ENCODE peak calls at places on chromosomes 16 and 17, in six cellular contexts. K, D, X, J, G and R are unnamed samples.

GRCh38 chr17:12256380-12256995 is 235.8 kb downstream of the MAP2K4 start:
- DNase-seq in D (peak), G (no peak), X (no peak), J (peak), K (peak), R (peak)

GRCh38 chr16:83744521-83744981 is 63.2 kb upstream of the HSBP1 start:
- DNase-seq in X (no peak), K (no peak), J (no peak), D (no peak), G (no peak), R (no peak)

GRCh38 chr17:72615627-72615991 is 476.9 kb downstream of the SLC39A11 start:
- DNase-seq in J (no peak), X (no peak), K (no peak), D (no peak), G (no peak), R (no peak)

GRCh38 chr16:86117756-86118155 is 218.8 kb downstream of the IRF8 start:
- DNase-seq in X (no peak), G (no peak), J (no peak), D (no peak), K (no peak), R (no peak)

GRCh38 chr17:41595585-41595984 is 8.9 kb upstream of the KRT14 start:
- DNase-seq in X (no peak), G (no peak), K (no peak), D (no peak), J (no peak), R (no peak)

GRCh38 chr16:76474048-76474447 is 196.8 kb downstream of the CNTNAP4 start:
- DNase-seq in G (no peak), D (no peak), J (no peak), K (no peak), X (no peak), R (no peak)

GRCh38 chr17:59756236-59756818 is 48.9 kb downstream of the VMP1 start:
- DNase-seq in K (no peak), X (no peak), G (no peak), J (no peak), D (peak), R (no peak)

GRCh38 chr17:8072727-8073461 is 14.6 kb downstream of the ALOX12B start:
- DNase-seq in J (no peak), D (no peak), K (no peak), G (peak), X (no peak), R (no peak)

GRCh38 chr17:36705651-36706436 is 104.5 kb downstream of the MRM1 start:
- DNase-seq in X (peak), G (peak), D (peak), J (peak), K (peak), R (no peak)

GRCh38 chr16:12541672-12542071 is 262.0 kb downstream of the CPPED1 start:
- DNase-seq in X (no peak), J (no peak), G (no peak), K (no peak), D (no peak), R (no peak)

GRCh38 chr16:30948956-30949654 is at the start of gene ORAI3:
- DNase-seq in G (no peak), K (peak), X (peak), D (peak), J (peak), R (peak)

GRCh38 chr17:4480929-4481898 is 17.5 kb upstream of the SPNS2 start:
- DNase-seq in J (peak), K (no peak), X (no peak), G (no peak), D (no peak), R (no peak)

GRCh38 chr16:30972872-30973271 is 12.1 kb upstream of the HSD3B7 start:
- DNase-seq in X (no peak), K (no peak), D (no peak), J (no peak), G (no peak), R (no peak)

GRCh38 chr17:50871369-50871768 is 5.2 kb upstream of the TOB1 start:
- DNase-seq in G (no peak), K (no peak), D (no peak), X (no peak), J (peak), R (no peak)

GRCh38 chr17:36972186-36972686 is 23.5 kb downstream of the AATF start:
- DNase-seq in J (no peak), K (no peak), D (no peak), G (no peak), X (no peak), R (no peak)

GRCh38 chr17:43367588-43368242 is 31.1 kb upstream of the ARL4D start:
- DNase-seq in D (peak), J (peak), G (no peak), X (no peak), K (peak), R (peak)

GRCh38 chr16:12229759-12230594 is 253.4 kb downstream of the SNX29 start:
- DNase-seq in K (no peak), X (no peak), G (no peak), D (no peak), J (no peak), R (no peak)

GRCh38 chr16:14364386-14365199 is 265.5 kb downstream of the PARN start:
- DNase-seq in J (no peak), K (no peak), G (no peak), X (no peak), D (peak), R (no peak)

GRCh38 chr17:75268931-75269330 is 2.1 kb downstream of the MIF4GD start:
- DNase-seq in X (no peak), J (no peak), K (no peak), G (no peak), D (no peak), R (no peak)

GRCh38 chr16:66660422-66661209 is 35.9 kb downstream of the CMTM4 start:
- DNase-seq in J (no peak), X (no peak), K (peak), G (no peak), D (peak), R (no peak)
- TF ChIP-seq CTCF in J (no peak), X (no peak), K (peak), G (no peak), D (peak), R (no peak)

GRCh38 chr16:67406111-67406593 is 10.1 kb downstream of the ZDHHC1 start:
- DNase-seq in K (no peak), J (no peak), X (no peak), D (no peak), G (no peak), R (no peak)

GRCh38 chr16:67407788-67408452 is 8.4 kb downstream of the ZDHHC1 start:
- DNase-seq in K (no peak), X (no peak), J (no peak), G (no peak), D (no peak), R (no peak)

GRCh38 chr16:67405336-67405735 is 10.9 kb downstream of the ZDHHC1 start:
- DNase-seq in X (no peak), J (no peak), G (no peak), K (no peak), D (no peak), R (no peak)

GRCh38 chr16:67407176-67407787 is 9.0 kb downstream of the ZDHHC1 start:
- DNase-seq in D (no peak), X (no peak), J (no peak), G (no peak), K (no peak), R (no peak)

DNA sequence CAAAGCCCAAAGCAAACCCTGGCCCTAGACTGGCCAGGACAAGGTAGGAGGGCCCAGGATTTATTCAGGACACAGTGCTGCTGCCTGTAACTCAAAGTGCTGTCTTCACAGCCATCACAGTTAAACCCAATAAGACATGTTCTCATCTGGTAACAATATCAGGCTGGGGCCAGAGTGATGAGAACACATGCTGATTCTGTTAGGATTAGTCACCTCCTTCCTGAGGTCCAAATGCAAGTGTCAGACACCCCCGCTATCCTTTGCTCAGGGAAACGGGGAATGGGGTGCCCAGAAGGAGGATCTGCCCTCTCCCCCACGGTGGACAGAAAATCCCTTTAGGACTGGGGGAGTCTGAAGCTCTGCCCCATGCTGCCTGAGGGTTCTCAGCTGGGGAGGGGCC is 9.6 kb downstream of the ZDHHC1 start:
- DNase-seq in J (no peak), X (no peak), D (peak), K (no peak), G (no peak), R (no peak)
- TF ChIP-seq CTCF in J (no peak), X (no peak), D (no peak), K (no peak), G (no peak), R (no peak)

DNA sequence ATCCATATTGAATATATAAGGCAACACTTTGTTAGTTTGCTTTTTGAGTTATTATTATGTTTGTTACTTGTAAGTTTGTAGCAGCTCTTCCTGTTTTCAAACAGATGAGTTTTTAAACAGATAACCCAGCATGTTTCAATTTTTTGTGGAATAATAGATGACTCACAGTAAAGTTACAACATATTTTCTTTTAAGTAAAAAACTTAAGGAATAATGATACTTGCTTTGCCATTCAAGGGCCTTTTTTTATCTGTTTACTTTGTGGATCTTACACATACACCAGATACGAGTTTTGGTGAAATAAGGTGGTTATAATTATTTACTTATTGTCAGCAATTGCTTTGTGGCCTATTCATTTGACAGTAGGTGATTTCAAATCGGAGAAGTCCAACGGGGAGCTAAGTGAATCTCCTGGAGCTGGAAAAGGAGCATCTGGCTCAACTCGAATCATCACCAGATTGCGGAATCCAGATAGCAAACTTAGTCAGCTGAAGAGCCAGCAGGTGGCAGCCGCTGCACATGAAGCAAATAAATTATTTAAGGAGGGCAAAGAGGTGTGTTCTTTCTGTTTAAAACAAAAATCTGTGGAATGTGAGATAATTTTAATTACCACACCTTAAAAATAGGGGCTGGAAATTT is 66.3 kb downstream of the BPTF start:
- DNase-seq in X (no peak), G (no peak), K (peak), D (peak), J (no peak), R (no peak)
- TF ChIP-seq CTCF in X (no peak), G (no peak), K (peak), D (peak), J (no peak), R (no peak)

DNA sequence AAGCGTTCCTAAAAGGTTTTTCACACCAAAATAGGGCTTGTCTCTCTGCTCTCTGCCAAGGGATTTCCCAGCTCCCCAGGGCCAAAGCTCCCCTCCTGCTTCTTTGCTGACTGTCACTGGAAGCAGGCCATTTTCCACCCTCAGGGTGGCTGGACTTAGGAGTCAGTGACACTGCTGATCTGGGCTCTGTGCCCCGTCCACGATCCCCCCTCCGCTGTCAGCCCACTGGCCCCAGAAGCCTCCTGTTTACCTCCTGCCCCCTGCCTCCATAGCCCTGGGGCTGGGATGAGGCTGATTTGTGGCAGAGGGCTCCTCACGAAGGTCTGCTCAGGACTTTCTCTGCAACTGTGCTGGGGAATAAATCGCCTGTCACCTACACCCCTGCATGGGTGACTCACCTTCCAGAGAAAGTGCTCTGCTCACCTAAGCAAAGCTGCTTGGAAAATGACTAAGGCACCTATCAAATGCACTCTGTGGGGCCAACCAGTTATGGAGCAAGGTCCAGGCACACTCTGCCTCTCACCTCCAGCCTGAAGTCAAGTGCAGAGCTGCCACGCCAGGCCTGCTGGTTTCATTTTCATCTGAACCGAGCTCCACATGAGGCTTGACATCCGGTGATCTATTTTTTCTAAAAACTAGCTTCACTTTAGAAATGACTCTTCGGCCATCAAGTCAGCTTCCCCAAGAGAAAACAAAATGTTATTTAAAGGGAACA is 4.9 kb downstream of the MAP3K14 start:
- DNase-seq in D (peak), K (peak), X (peak), G (peak), J (peak), R (peak)
- TF ChIP-seq CTCF in D (no peak), K (no peak), X (no peak), G (no peak), J (no peak), R (no peak)